ENCODE peak calls at places on chromosomes 13 and 19, in eight cellular contexts. V is HS-5, K is NCI-H1417, P is GM12865, B is cardiac fibroblast, C is neuronal stem cell, I is HS-27A, E is H54. R is an unnamed sample.

GRCh38 chr13:97307882-97308624 is 85.9 kb downstream of the MBNL2 start:
- DNase-seq in P (no peak), B (peak; percentile 63), I (peak; percentile 60), C (peak; percentile 50), V (peak; percentile 32), E (peak; percentile 26), K (peak; percentile 22), R (no peak)

GRCh38 chr13:43058318-43058674 is 34.9 kb downstream of the DNAJC15 start:
- DNase-seq in P (no peak), B (peak; percentile 70), V (peak; percentile 15), K (peak; percentile 82), C (no peak), I (peak; percentile 49), E (peak; percentile 23), R (no peak)

GRCh38 chr19:7124782-7125181 is 55.3 kb downstream of the ZNF557 start:
- DNase-seq in I (no peak), K (peak; percentile 15), B (no peak), P (no peak), E (no peak), V (no peak), C (no peak), R (no peak)

GRCh38 chr13:97306646-97307045 is 84.5 kb downstream of the MBNL2 start:
- DNase-seq in C (no peak), B (peak; percentile 40), I (no peak), E (no peak), P (no peak), V (no peak), K (peak; percentile 20), R (no peak)

GRCh38 chr13:27679396-27679795 is 57.7 kb downstream of the POLR1D start:
- DNase-seq in B (no peak), I (no peak), E (no peak), V (no peak), P (no peak), K (no peak), C (no peak), R (no peak)

GRCh38 chr19:1806184-1807029 is 5.7 kb downstream of the ATP8B3 start:
- DNase-seq in K (no peak), P (no peak), V (no peak), E (no peak), I (no peak), B (no peak), C (no peak), R (no peak)

GRCh38 chr13:23969672-23970071 is 72.4 kb upstream of the C1QTNF9B start:
- DNase-seq in K (peak; percentile 61), C (no peak), B (no peak), P (no peak), I (no peak), E (no peak), V (no peak), R (no peak)

GRCh38 chr13:36837354-36838092 is 18.5 kb downstream of the RFXAP start:
- DNase-seq in V (no peak), B (no peak), C (no peak), E (no peak), I (no peak), P (no peak), K (no peak), R (no peak)

GRCh38 chr13:47036291-47037008 is 139.6 kb upstream of the HTR2A start:
- DNase-seq in K (no peak), E (no peak), P (peak; percentile 77), I (no peak), V (no peak), B (no peak), C (no peak), R (no peak)

GRCh38 chr13:36817996-36818395 is 1.0 kb upstream of the RFXAP start:
- DNase-seq in I (no peak), E (no peak), V (no peak), C (no peak), P (no peak), K (no peak), B (no peak), R (no peak)

GRCh38 chr19:42512743-42513304 is 15.5 kb downstream of the CEACAM1 start:
- DNase-seq in E (no peak), P (peak; percentile 85), V (no peak), K (no peak), I (no peak), B (no peak), C (no peak), R (no peak)

GRCh38 chr19:16447015-16447384 is 24.8 kb downstream of the EPS15L1 start:
- DNase-seq in I (peak; percentile 42), E (no peak), P (peak; percentile 89), C (no peak), K (no peak), B (peak; percentile 86), V (no peak), R (no peak)

GRCh38 chr13:19633340-19634128 is at the start of gene MPHOSPH8:
- DNase-seq in P (peak; percentile 99), E (peak; percentile 66), C (peak; percentile 93), K (peak; percentile 95), B (peak; percentile 98), I (peak; percentile 71), V (peak; percentile 45), R (peak; percentile 87)

GRCh38 chr19:11192957-11193939 is 4.1 kb downstream of the KANK2 start:
- DNase-seq in E (no peak), B (no peak), I (no peak), P (no peak), V (no peak), C (no peak), K (no peak), R (no peak)

GRCh38 chr19:16714702-16715294 is 4.8 kb upstream of the NWD1 start:
- DNase-seq in I (peak; percentile 24), K (peak; percentile 78), P (peak; percentile 74), E (peak; percentile 45), C (peak; percentile 74), B (peak; percentile 56), V (no peak), R (no peak)

GRCh38 chr19:19362075-19362474 is 41.4 kb downstream of the MAU2 start:
- DNase-seq in C (no peak), E (no peak), P (no peak), V (no peak), K (no peak), I (no peak), B (no peak), R (no peak)

GRCh38 chr13:27775943-27776342 is 16.3 kb upstream of the GSX1 start:
- DNase-seq in E (no peak), C (no peak), K (peak; percentile 12), I (no peak), B (no peak), P (no peak), V (no peak), R (no peak)

GRCh38 chr19:47122359-47123335 is 8.0 kb upstream of the SAE1 start:
- DNase-seq in V (peak; percentile 84), P (no peak), C (no peak), I (peak; percentile 72), K (no peak), B (peak; percentile 87), E (no peak), R (no peak)

GRCh38 chr19:46610851-46611770 is 10.0 kb downstream of the CALM3 start:
- DNase-seq in K (no peak), V (no peak), B (no peak), P (peak; percentile 60), C (no peak), E (no peak), I (no peak), R (peak; percentile 61)

R was measured in T-helper 2 cell.